ENCODE peak calls at places on chromosomes 1 and 21, in nine cellular contexts. C is GM23338, W is iPS DF 6.9, D is AG04449, M is Panc1, X is A549, G is colonic mucosa, U is AG10803, F is tibial artery. Y is an unnamed sample.
A peak's percentile ranks its signal among the peaks of the same experiment; 100 is the strongest.

GRCh38 chr1:37862330-37862729 is 2.9 kb upstream of the MTF1 start:
- DNase-seq in W (no peak), G (no peak), D (no peak), F (no peak), C (no peak), U (no peak), X (peak; percentile 18), M (peak; percentile 78), Y (no peak)

GRCh38 chr21:41695513-41695912 is 71.3 kb downstream of the RIPK4 start:
- DNase-seq in F (no peak), X (no peak), G (no peak), U (no peak), W (no peak), M (no peak), C (no peak), D (no peak), Y (no peak)

GRCh38 chr1:230577537-230577936 is 64.7 kb upstream of the COG2 start:
- DNase-seq in G (no peak), W (no peak), C (no peak), X (no peak), M (no peak), F (no peak), U (no peak), D (no peak), Y (no peak)

GRCh38 chr1:197265168-197265567 is 2.9 kb upstream of the CRB1 start:
- DNase-seq in M (no peak), X (no peak), U (no peak), F (no peak), G (no peak), D (no peak), C (no peak), W (no peak), Y (no peak)

GRCh38 chr1:205141236-205142104 is 19.7 kb upstream of the RBBP5 start:
- DNase-seq in C (peak; percentile 93), W (peak; percentile 82), X (peak; percentile 76), D (peak; percentile 45), M (peak; percentile 55), G (peak; percentile 80), U (peak; percentile 84), F (peak; percentile 79), Y (peak; percentile 58)

GRCh38 chr1:194289569-194290266 is 1103.3 kb upstream of the B3GALT2 start:
- DNase-seq in W (no peak), X (no peak), U (no peak), D (no peak), C (peak; percentile 6), M (no peak), F (no peak), G (peak; percentile 18), Y (no peak)

GRCh38 chr1:64478594-64479248 is 8.8 kb downstream of the CACHD1 start:
- DNase-seq in U (no peak), W (no peak), M (no peak), X (no peak), D (no peak), C (no peak), G (no peak), F (no peak), Y (no peak)

GRCh38 chr1:231634302-231635013 is 7.9 kb downstream of the DISC1 start:
- DNase-seq in X (no peak), D (no peak), M (no peak), F (no peak), C (no peak), U (no peak), W (no peak), G (no peak), Y (no peak)

GRCh38 chr1:185551008-185551407 is 183.2 kb upstream of the HMCN1 start:
- DNase-seq in D (no peak), U (no peak), W (no peak), C (no peak), G (no peak), M (no peak), F (peak; percentile 72), X (no peak), Y (no peak)

GRCh38 chr1:170261669-170262068 is 115.9 kb downstream of the NTMT2 start:
- DNase-seq in X (no peak), F (no peak), M (no peak), D (no peak), W (no peak), U (peak; percentile 94), G (no peak), C (no peak), Y (no peak)

GRCh38 chr21:45020629-45021427 is 53.6 kb upstream of the ADARB1 start:
- DNase-seq in F (peak; percentile 85), G (no peak), U (no peak), W (no peak), C (no peak), X (no peak), D (no peak), M (no peak), Y (peak; percentile 38)

GRCh38 chr21:45022736-45023135 is 51.6 kb upstream of the ADARB1 start:
- DNase-seq in C (no peak), U (no peak), X (no peak), W (no peak), M (no peak), D (no peak), F (peak; percentile 60), G (no peak), Y (no peak)

GRCh38 chr21:45021428-45022347 is 52.7 kb upstream of the ADARB1 start:
- DNase-seq in F (peak; percentile 62), G (no peak), W (no peak), X (no peak), M (no peak), D (no peak), C (no peak), U (no peak), Y (peak; percentile 37)

GRCh38 chr21:45019887-45020537 is 54.4 kb upstream of the ADARB1 start:
- DNase-seq in U (no peak), X (no peak), W (no peak), G (no peak), C (no peak), D (no peak), M (no peak), F (peak; percentile 69), Y (peak; percentile 33)

GRCh38 chr21:45022348-45022675 is 52.1 kb upstream of the ADARB1 start:
- DNase-seq in U (no peak), F (no peak), D (no peak), M (no peak), W (no peak), G (no peak), X (no peak), C (no peak), Y (no peak)
- H3K4me3 ChIP-seq in U (no peak overlapping the region), F (no peak overlapping the region), D (no peak overlapping the region), M (no peak overlapping the region), W (no peak overlapping the region), G (no peak overlapping the region), X (no peak overlapping the region), C (no peak overlapping the region), Y (no peak overlapping the region)

GRCh38 chr1:31865728-31866449 is 50.1 kb upstream of the SPOCD1 start:
- DNase-seq in M (no peak), U (no peak), F (no peak), C (no peak), G (no peak), X (no peak), D (no peak), W (no peak), Y (no peak)

GRCh38 chr1:31867546-31867945 is 51.7 kb upstream of the SPOCD1 start:
- DNase-seq in D (no peak), C (no peak), X (no peak), W (no peak), M (no peak), F (no peak), U (no peak), G (no peak), Y (no peak)

GRCh38 chr1:31868862-31869261 is 53.0 kb upstream of the SPOCD1 start:
- DNase-seq in C (no peak), D (no peak), U (no peak), G (no peak), X (no peak), W (no peak), M (no peak), F (no peak), Y (no peak)

GRCh38 chr1:31869473-31869872 is 53.7 kb upstream of the SPOCD1 start:
- DNase-seq in D (no peak), M (no peak), W (no peak), G (no peak), X (no peak), C (no peak), F (no peak), U (no peak), Y (no peak)

GRCh38 chr1:31866450-31866801 is 50.6 kb upstream of the SPOCD1 start:
- DNase-seq in C (no peak), G (no peak), F (no peak), D (no peak), W (no peak), X (no peak), U (no peak), M (no peak), Y (no peak)
- H3K4me3 ChIP-seq in C (no peak overlapping the region), G (no peak overlapping the region), F (no peak overlapping the region), D (no peak overlapping the region), W (no peak overlapping the region), X (no peak overlapping the region), U (no peak overlapping the region), M (no peak overlapping the region), Y (no peak overlapping the region)

DNA sequence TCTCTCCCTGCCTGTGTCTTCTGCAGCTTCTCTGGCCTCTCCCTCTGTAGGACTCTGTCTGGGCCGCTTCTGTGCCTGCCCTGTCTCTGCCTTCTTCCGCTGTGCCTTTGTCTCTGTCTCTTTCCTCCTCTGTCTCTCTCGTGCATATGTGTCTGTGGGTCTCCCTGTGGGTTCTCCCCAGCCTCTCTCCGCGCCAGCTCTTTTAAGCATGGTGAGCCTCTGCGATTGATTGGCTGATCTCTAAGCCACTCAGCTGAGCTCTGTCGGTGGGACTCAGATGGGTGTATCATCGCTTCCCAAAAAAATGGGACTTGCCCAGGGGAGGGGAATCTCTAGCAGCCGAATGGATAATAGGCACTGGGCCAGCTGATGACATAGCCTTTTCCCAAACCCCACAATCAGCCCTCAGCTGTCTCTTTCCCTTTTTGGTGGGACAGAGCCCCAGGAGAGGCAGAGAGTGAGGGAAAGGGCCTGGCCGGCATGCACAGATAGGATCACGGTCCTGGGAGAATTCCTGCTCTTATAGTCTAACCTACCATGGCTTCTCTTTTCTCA is at the start of gene ADAMTS4:
- DNase-seq in U (peak; percentile 90), C (peak; percentile 63), F (peak; percentile 62), W (no peak), M (no peak), D (peak; percentile 68), X (no peak), G (peak; percentile 52), Y (peak; percentile 73)
- H3K4me3 ChIP-seq in U (peak within 1 kb of the TSS; percentile 70), C (peak within 1 kb of the TSS; percentile 52), F (peak within 1 kb of the TSS; percentile 46), W (peak within 1 kb of the TSS; percentile 20), M (no peak within 1 kb of the TSS), D (peak within 1 kb of the TSS; percentile 58), X (no peak within 1 kb of the TSS), G (peak within 1 kb of the TSS; percentile 24), Y (peak within 1 kb of the TSS; percentile 30)

DNA sequence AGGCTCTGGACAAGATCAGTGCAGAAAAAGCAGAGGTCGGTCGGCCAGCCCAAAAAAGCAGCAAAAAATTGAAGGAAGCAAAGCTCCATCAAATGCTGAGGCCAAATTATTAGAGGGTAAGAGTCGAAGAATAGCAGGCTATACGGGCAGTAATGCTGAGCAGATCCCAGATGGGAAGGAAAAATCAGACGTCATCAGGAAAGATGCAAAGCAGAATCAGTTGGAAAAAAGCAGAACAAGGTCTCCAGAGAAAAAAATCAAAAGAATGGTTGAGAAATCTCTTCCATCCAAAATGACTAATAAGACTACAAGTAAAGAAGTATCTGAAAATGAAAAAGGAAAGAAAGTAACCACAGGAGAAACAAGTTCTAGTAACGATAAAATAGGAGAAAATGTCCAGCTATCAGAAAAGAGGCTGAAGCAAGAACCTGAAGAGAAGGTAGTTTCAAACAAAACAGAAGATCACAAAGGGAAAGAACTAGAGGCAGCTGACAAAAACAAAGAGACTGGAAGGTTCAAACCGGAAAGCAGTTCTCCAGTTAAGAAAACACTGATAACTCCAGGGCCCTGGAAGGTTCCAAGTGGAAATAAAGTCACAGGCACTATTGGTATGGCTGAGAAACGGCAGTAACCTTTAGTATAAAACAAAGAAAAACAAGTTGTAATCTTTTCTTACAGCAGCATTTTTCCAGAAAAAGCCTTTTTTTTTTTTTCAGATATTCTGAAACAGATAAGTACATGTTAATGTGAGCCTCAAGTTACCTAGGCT is 75.7 kb downstream of the PHTF1 start:
- DNase-seq in X (no peak), C (no peak), F (no peak), W (no peak), M (no peak), G (no peak), D (no peak), U (no peak), Y (no peak)
- H3K4me3 ChIP-seq in X (no peak overlapping the region), C (no peak overlapping the region), F (no peak overlapping the region), W (no peak overlapping the region), M (no peak overlapping the region), G (no peak overlapping the region), D (no peak overlapping the region), U (no peak overlapping the region), Y (no peak overlapping the region)